ENCODE peak calls at places on chromosome 1, in nine cellular contexts. Y, F, H, T, V, N, U, B and D are unnamed samples.

GRCh38 chr1:10996100-10996499 is 16.4 kb upstream of the TARDBP start:
- DNase-seq in Y (no peak), F (no peak), H (no peak), T (no peak), V (no peak), N (no peak), U (no peak), B (no peak), D (no peak)

GRCh38 chr1:204726478-204726877 is 40.9 kb upstream of the LRRN2 start:
- DNase-seq in Y (no peak), F (peak; percentile 3), H (no peak), T (no peak), V (no peak), N (peak; percentile 74), U (no peak), B (no peak), D (no peak)

GRCh38 chr1:211944733-211945500 is 90.4 kb downstream of the INTS7 start:
- DNase-seq in Y (no peak), F (peak; percentile 10), H (no peak), T (no peak), V (no peak), N (peak; percentile 85), U (no peak), B (peak; percentile 44), D (no peak)

GRCh38 chr1:59674605-59675004 is 140.1 kb upstream of the HOOK1 start:
- DNase-seq in Y (no peak), F (peak; percentile 63), H (no peak), T (no peak), V (no peak), N (peak; percentile 33), U (no peak), B (no peak), D (peak; percentile 53)

GRCh38 chr1:174068000-174068399 is 45.8 kb upstream of the RC3H1 start:
- DNase-seq in Y (no peak), F (no peak), H (no peak), T (no peak), V (no peak), N (no peak), U (no peak), B (no peak), D (no peak)

GRCh38 chr1:54814571-54814970 is 13.4 kb upstream of the TTC22 start:
- DNase-seq in Y (no peak), F (no peak), H (no peak), T (no peak), V (no peak), N (no peak), U (no peak), B (no peak), D (no peak)

GRCh38 chr1:29197590-29197924 is 15.9 kb upstream of the SRSF4 start:
- DNase-seq in Y (no peak), F (peak; percentile 53), H (peak; percentile 65), T (no peak), V (no peak), N (peak; percentile 42), U (no peak), B (peak; percentile 25), D (peak; percentile 10)

GRCh38 chr1:40391688-40392145 is 18.2 kb downstream of the SMAP2 start:
- DNase-seq in Y (no peak), F (no peak), H (no peak), T (no peak), V (no peak), N (no peak), U (no peak), B (no peak), D (no peak)

GRCh38 chr1:36322786-36323635 is 434 bp downstream of the EVA1B start:
- DNase-seq in Y (no peak), F (peak; percentile 69), H (no peak), T (peak; percentile 45), V (no peak), N (peak; percentile 29), U (no peak), B (peak; percentile 14), D (no peak)

GRCh38 chr1:184160236-184160635 is 108.7 kb downstream of the TSEN15 start:
- DNase-seq in Y (peak; percentile 9), F (peak; percentile 57), H (no peak), T (no peak), V (no peak), N (no peak), U (no peak), B (peak; percentile 38), D (no peak)

GRCh38 chr1:189350983-189351616 is 1126.6 kb downstream of the BRINP3 start:
- DNase-seq in Y (no peak), F (peak; percentile 12), H (no peak), T (no peak), V (no peak), N (no peak), U (no peak), B (no peak), D (no peak)

GRCh38 chr1:45009956-45010854 is 919 bp downstream of the HECTD3 start:
- DNase-seq in Y (no peak), F (no peak), H (peak; percentile 34), T (no peak), V (no peak), N (peak; percentile 53), U (no peak), B (no peak), D (no peak)